ENCODE peak calls at places on chromosomes 16 and 17, in eight cellular contexts. C, B, E, X, I, S, P and G are unnamed samples.

GRCh38 chr16:88062341-88062861 is 111.2 kb downstream of the BANP start:
- DNase-seq in I (no peak), C (no peak), B (peak), P (peak), S (peak), E (peak), X (no peak), G (no peak)

GRCh38 chr17:68355093-68355492 is 63.8 kb downstream of the ARSG start:
- DNase-seq in C (no peak), P (no peak), S (peak), X (no peak), I (no peak), E (peak), B (peak), G (no peak)

GRCh38 chr17:42284020-42284369 is 4.3 kb upstream of the STAT5A start:
- DNase-seq in B (no peak), P (no peak), C (no peak), I (no peak), S (no peak), E (no peak), X (no peak), G (no peak)

GRCh38 chr16:25007284-25007984 is 7.7 kb downstream of the ARHGAP17 start:
- DNase-seq in I (no peak), S (peak), X (no peak), P (no peak), C (no peak), B (peak), E (peak), G (no peak)

GRCh38 chr17:81961087-81961514 is at the start of gene NOTUM:
- DNase-seq in B (peak), S (peak), I (peak), E (peak), X (no peak), P (no peak), C (no peak), G (no peak)

GRCh38 chr16:11254913-11255736 is 879 bp downstream of the SOCS1 start:
- DNase-seq in S (peak), P (peak), X (no peak), C (no peak), B (peak), E (peak), I (peak), G (peak)

GRCh38 chr17:10875411-10875810 is 37.5 kb upstream of the PIRT start:
- DNase-seq in I (no peak), E (peak), B (peak), S (peak), P (no peak), C (peak), X (no peak), G (no peak)

GRCh38 chr17:63528183-63528582 is 5.0 kb downstream of the KCNH6 start:
- DNase-seq in B (no peak), X (no peak), C (no peak), S (no peak), E (no peak), P (no peak), I (peak), G (no peak)

GRCh38 chr17:17907469-17907868 is 64.7 kb downstream of the TOM1L2 start:
- DNase-seq in P (no peak), C (no peak), E (no peak), I (no peak), B (no peak), S (no peak), X (no peak), G (no peak)

GRCh38 chr16:84095466-84095865 is 21.3 kb downstream of the MBTPS1 start:
- DNase-seq in B (no peak), P (no peak), X (no peak), E (no peak), I (peak), C (no peak), S (no peak), G (no peak)

GRCh38 chr16:53282975-53283946 is 151.0 kb upstream of the RBL2 start:
- DNase-seq in B (peak), S (peak), X (peak), I (peak), P (no peak), E (peak), C (peak), G (no peak)

GRCh38 chr16:8464979-8465378 is 125.3 kb downstream of the TMEM114 start:
- DNase-seq in B (no peak), X (no peak), E (no peak), I (no peak), C (no peak), P (no peak), S (no peak), G (no peak)

GRCh38 chr16:86103320-86103719 is 204.4 kb downstream of the IRF8 start:
- DNase-seq in B (no peak), S (no peak), E (no peak), X (no peak), C (no peak), P (peak), I (no peak), G (no peak)

GRCh38 chr16:22786691-22787090 is 27.3 kb upstream of the HS3ST2 start:
- DNase-seq in B (no peak), I (no peak), X (no peak), P (no peak), C (no peak), E (peak), S (no peak), G (no peak)

GRCh38 chr16:9859706-9860105 is 322.5 kb downstream of the GRIN2A start:
- DNase-seq in P (no peak), S (peak), I (no peak), X (no peak), B (peak), C (no peak), E (peak), G (no peak)